ENCODE peak calls at places on chromosomes 5 and 9, in five cellular contexts. K is astrocyte of the cerebellum, D is psoas muscle, T is omental fat pad, I is lower lobe of right lung. F is an unnamed sample.

GRCh38 chr5:167488371-167488770 is 803.1 kb upstream of the WWC1 start:
- DNase-seq in K (no peak), D (no peak), T (no peak), I (no peak), F (no peak)

GRCh38 chr5:89241186-89241585 is 358.2 kb upstream of the MEF2C start:
- DNase-seq in K (peak; percentile 49), D (no peak), T (no peak), I (no peak), F (no peak)

GRCh38 chr9:91727316-91727861 is 222.6 kb downstream of the ROR2 start:
- DNase-seq in K (peak; percentile 23), D (no peak), T (no peak), I (no peak), F (no peak)

GRCh38 chr9:21454149-21454548 is 13.9 kb downstream of the IFNA1 start:
- DNase-seq in K (no peak), D (no peak), T (no peak), I (no peak), F (no peak)

GRCh38 chr9:28810375-28811075 is 1237.2 kb upstream of the C9orf72 start:
- DNase-seq in K (peak; percentile 19), D (no peak), T (no peak), I (no peak), F (no peak)

GRCh38 chr5:78328585-78329173 is 31.7 kb upstream of the SCAMP1 start:
- DNase-seq in K (no peak), D (no peak), T (no peak), I (no peak), F (no peak)

GRCh38 chr5:31182146-31182545 is 11.3 kb upstream of the CDH6 start:
- DNase-seq in K (no peak), D (no peak), T (no peak), I (no peak), F (no peak)

GRCh38 chr9:132408521-132408920 is 1.5 kb upstream of the CFAP77 start:
- DNase-seq in K (no peak), D (no peak), T (no peak), I (no peak), F (no peak)

GRCh38 chr9:97555164-97555563 is 53.7 kb downstream of the TMOD1 start:
- DNase-seq in K (no peak), D (peak; percentile 80), T (no peak), I (no peak), F (peak; percentile 92)

GRCh38 chr9:131697908-131698714 is 41.8 kb downstream of the RAPGEF1 start:
- DNase-seq in K (no peak), D (no peak), T (no peak), I (no peak), F (no peak)

GRCh38 chr9:9142001-9142400 is 1342.4 kb upstream of the DMAC1 start:
- DNase-seq in K (no peak), D (no peak), T (no peak), I (no peak), F (no peak)

DNA sequence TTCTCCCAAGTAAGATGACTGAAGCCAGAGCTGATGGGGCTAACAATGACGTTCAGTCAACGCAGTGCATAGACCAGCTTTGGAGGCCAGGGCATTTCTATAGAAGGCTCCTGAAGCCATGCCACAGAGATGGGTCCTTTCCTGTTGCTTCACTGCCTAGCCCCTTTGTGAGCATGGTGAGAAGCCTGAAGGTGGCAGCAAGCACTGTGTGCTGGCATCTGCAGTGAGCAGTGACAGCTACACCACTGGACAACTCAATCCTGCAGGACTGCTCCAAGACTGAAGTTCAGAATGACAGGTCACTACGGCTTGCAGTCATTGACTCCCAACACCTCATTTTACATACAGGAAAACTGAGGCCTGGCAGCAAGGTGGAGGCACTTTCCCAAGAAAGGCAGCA is 229.0 kb downstream of the TSSK1B start:
- DNase-seq in K (no peak), D (peak; percentile 61), T (no peak), I (no peak), F (no peak)
- TF ChIP-seq CTCF in K (no peak), D (peak; percentile 27), T (no peak), I (no peak), F (no peak)

DNA sequence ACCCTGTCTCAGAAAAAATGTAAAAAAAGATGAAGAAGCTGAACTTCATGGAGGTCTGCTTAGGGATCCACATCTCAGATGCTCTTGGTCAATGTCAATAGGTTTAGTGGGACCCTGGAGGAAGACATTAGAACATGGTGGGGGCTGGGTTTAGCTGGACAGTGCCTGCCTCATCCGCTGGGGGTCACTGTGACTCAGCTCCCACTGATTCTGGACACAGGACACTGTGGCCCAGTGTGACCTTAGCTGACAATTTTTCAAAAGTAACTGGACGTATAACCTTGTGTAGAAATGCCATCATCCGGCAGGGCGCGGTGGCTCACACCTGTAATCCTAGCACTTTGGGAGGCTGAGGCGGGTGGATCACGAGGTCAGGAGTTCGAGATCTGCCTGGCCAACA is 7.3 kb upstream of the HNRNPAB start:
- DNase-seq in K (no peak), D (no peak), T (no peak), I (no peak), F (peak; percentile 50)
- TF ChIP-seq CTCF in K (no peak), D (peak; percentile 28), T (no peak), I (peak; percentile 51), F (no peak)

GRCh38 chr9:130220351-130220750 is 45.2 kb upstream of the HMCN2 start:
- DNase-seq in K (no peak), D (no peak), T (no peak), I (no peak), F (no peak)
- TF ChIP-seq CTCF in K (peak; percentile 38), D (no peak), T (no peak), I (peak; percentile 21), F (no peak)

DNA sequence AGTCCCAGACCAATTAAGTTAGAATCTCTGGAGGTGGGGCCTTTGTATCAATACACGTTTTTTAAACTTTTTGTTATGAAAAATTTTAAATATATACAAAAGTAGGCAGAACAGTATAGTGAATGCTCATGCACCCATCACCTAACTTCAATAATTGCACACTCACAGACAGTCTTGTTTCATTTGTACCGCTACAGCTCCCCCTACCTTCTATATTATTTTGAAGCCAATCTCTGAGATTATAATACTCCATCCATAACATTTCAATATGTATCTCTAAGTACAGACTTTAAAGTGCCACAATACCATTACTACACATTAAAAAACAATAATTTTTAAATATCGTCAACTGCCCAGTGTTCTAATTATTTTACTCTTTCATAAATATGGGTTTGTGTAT is 32.9 kb downstream of the ISL1 start:
- DNase-seq in K (no peak), D (no peak), T (no peak), I (no peak), F (no peak)
- TF ChIP-seq CTCF in K (no peak), D (no peak), T (no peak), I (no peak), F (no peak)

GRCh38 chr9:136664799-136665082 is 2.0 kb downstream of the EGFL7 start:
- DNase-seq in K (no peak), D (no peak), T (no peak), I (no peak), F (no peak)

GRCh38 chr9:136664000-136664798 is 1.5 kb downstream of the EGFL7 start:
- DNase-seq in K (no peak), D (no peak), T (no peak), I (no peak), F (no peak)

GRCh38 chr9:136662326-136662655 is 425 bp upstream of the EGFL7 start:
- DNase-seq in K (no peak), D (no peak), T (no peak), I (no peak), F (no peak)

GRCh38 chr9:136662656-136663310 is at the start of gene EGFL7:
- DNase-seq in K (no peak), D (no peak), T (no peak), I (peak; percentile 68), F (no peak)

GRCh38 chr9:136663311-136663679 is 579 bp downstream of the EGFL7 start:
- DNase-seq in K (no peak), D (no peak), T (no peak), I (no peak), F (no peak)
- TF ChIP-seq CTCF in K (no peak), D (no peak), T (no peak), I (no peak), F (no peak)

DNA sequence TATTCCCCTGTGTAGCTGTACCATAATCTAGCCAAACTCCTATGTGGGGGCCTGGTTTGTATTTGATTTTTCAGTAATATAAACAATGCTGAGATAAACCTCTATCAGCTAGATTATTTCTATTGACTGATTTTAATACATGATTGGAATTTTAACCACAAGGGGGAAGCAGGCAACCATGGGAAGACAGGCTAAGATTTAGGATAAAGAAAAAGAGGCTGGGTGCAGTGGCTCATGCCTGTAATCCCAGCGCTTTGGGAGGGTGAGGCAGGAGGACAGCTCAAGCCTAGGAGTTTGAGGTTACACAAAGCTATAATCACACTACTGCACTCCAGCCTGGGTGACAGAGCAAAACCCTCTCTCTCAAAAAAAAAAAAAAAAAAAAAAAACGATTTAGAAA is 18.1 kb upstream of the GPX3 start:
- DNase-seq in K (no peak), D (no peak), T (no peak), I (no peak), F (no peak)
- TF ChIP-seq CTCF in K (peak; percentile 31), D (peak; percentile 64), T (peak; percentile 7), I (peak; percentile 58), F (peak; percentile 72)

F was measured in ascending aorta.